ENCODE peak calls at places on chromosomes 13 and 19, in four cellular contexts. I, F, D and N are unnamed samples.

GRCh38 chr19:49847731-49848696 is 2.9 kb upstream of the PTOV1 start:
- DNase-seq in I (peak), F (no peak), D (no peak), N (no peak)

GRCh38 chr13:48585456-48585840 is 52.6 kb upstream of the RCBTB2 start:
- DNase-seq in I (no peak), F (no peak), D (no peak), N (no peak)

GRCh38 chr13:27450921-27451461 is 627 bp upstream of the MTIF3 start:
- DNase-seq in I (peak), F (no peak), D (no peak), N (peak)

GRCh38 chr13:98171806-98172569 is 5.1 kb downstream of the RNF113B start:
- DNase-seq in I (peak), F (no peak), D (no peak), N (peak)

GRCh38 chr19:47005873-47006272 is 13.8 kb upstream of the NPAS1 start:
- DNase-seq in I (no peak), F (peak), D (no peak), N (peak)

GRCh38 chr19:35712910-35713845 is 4.6 kb upstream of the KMT2B start:
- DNase-seq in I (no peak), F (no peak), D (no peak), N (no peak)

GRCh38 chr19:10419646-10420443 is 493 bp upstream of the PDE4A start:
- DNase-seq in I (peak), F (peak), D (peak), N (peak)

GRCh38 chr19:48443262-48443661 is 2.5 kb upstream of the GRWD1 start:
- DNase-seq in I (no peak), F (no peak), D (no peak), N (no peak)

GRCh38 chr19:40465025-40465780 is at the start of gene BLVRB:
- DNase-seq in I (peak), F (no peak), D (no peak), N (no peak)

GRCh38 chr19:49119411-49120324 is at the start of gene PPFIA3:
- DNase-seq in I (peak), F (peak), D (no peak), N (peak)

GRCh38 chr13:30864352-30865130 is 41.5 kb upstream of the MEDAG start:
- DNase-seq in I (peak), F (no peak), D (no peak), N (peak)

GRCh38 chr19:6452899-6453298 is 6.7 kb downstream of the SLC25A23 start:
- DNase-seq in I (no peak), F (no peak), D (no peak), N (no peak)

GRCh38 chr19:10641248-10641647 is 12.9 kb upstream of the ILF3 start:
- DNase-seq in I (no peak), F (no peak), D (no peak), N (no peak)

GRCh38 chr19:45492627-45493470 is 4.0 kb downstream of the RTN2 start:
- DNase-seq in I (peak), F (peak), D (no peak), N (peak)

GRCh38 chr19:14770944-14771839 is 7.2 kb downstream of the ADGRE2 start:
- DNase-seq in I (no peak), F (peak), D (no peak), N (no peak)

GRCh38 chr13:71759506-71760225 is 107.3 kb downstream of the DACH1 start:
- DNase-seq in I (no peak), F (peak), D (peak), N (peak)

GRCh38 chr13:50228527-50228926 is 213.3 kb downstream of the KCNRG start:
- DNase-seq in I (no peak), F (no peak), D (no peak), N (no peak)

GRCh38 chr13:50225188-50226155 is 210.2 kb downstream of the KCNRG start:
- DNase-seq in I (no peak), F (no peak), D (no peak), N (no peak)

GRCh38 chr13:50227356-50227755 is 212.1 kb downstream of the KCNRG start:
- DNase-seq in I (no peak), F (no peak), D (no peak), N (no peak)

GRCh38 chr13:50224534-50224933 is 209.3 kb downstream of the KCNRG start:
- DNase-seq in I (peak), F (no peak), D (no peak), N (no peak)

DNA sequence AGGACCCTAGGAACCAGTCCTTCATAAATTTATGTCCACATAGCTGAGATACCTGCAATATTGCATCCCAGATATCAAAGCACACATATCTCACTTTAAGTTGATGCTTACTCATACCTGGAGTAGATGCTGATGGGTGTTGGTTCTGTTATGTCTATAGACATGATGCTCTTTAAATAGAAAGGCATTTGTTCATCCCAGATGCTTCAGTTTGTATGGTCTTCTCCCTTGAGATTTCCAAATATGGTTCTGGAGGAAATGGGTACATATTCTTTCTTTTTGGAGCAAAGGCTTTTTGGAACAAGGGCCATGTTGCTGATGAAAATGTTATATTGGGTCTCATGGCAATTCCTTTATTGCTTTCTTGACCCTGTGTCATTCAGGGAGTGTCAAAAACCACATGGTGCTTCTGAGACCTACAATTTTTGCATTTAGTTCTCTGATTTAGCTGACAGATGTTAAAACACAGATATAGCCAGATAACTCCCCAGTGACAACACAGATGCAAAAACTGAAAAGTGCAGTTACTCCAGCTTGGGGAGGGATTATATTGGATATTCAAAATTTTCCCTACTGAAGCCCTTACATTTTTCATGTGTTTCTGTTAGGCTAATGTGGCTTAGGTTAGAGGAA is 211.4 kb downstream of the KCNRG start:
- DNase-seq in I (no peak), F (no peak), D (no peak), N (no peak)
- H3K56ac ChIP-seq in I (no peak), F (no peak), D (no peak), N (no peak)

DNA sequence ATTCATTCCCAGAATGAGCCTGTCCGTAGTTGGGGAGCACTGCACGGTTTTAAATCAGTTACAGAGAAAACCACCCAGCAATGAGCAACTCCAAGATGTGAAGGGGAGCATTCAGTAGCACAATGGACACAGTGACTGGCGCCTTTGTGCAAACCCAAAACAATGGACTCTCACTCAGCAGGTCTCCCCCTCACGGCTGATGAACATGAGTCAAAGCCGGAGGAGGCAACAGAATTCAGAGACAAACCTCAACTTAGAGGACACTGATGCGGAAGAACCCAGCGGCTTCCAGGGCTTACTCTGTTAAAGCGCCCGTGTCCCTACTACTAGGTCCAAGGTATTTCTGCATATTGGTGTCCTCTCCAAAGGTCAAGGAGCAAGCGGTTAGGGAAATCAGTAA is 17.7 kb downstream of the PLEKHF1 start:
- DNase-seq in I (no peak), F (no peak), D (no peak), N (no peak)
- H3K56ac ChIP-seq in I (no peak), F (no peak), D (no peak), N (no peak)

GRCh38 chr19:39187552-39187943 is 9.2 kb upstream of the NCCRP1 start:
- DNase-seq in I (no peak), F (no peak), D (no peak), N (no peak)
- H3K56ac ChIP-seq in I (no peak), F (no peak), D (no peak), N (peak)

DNA sequence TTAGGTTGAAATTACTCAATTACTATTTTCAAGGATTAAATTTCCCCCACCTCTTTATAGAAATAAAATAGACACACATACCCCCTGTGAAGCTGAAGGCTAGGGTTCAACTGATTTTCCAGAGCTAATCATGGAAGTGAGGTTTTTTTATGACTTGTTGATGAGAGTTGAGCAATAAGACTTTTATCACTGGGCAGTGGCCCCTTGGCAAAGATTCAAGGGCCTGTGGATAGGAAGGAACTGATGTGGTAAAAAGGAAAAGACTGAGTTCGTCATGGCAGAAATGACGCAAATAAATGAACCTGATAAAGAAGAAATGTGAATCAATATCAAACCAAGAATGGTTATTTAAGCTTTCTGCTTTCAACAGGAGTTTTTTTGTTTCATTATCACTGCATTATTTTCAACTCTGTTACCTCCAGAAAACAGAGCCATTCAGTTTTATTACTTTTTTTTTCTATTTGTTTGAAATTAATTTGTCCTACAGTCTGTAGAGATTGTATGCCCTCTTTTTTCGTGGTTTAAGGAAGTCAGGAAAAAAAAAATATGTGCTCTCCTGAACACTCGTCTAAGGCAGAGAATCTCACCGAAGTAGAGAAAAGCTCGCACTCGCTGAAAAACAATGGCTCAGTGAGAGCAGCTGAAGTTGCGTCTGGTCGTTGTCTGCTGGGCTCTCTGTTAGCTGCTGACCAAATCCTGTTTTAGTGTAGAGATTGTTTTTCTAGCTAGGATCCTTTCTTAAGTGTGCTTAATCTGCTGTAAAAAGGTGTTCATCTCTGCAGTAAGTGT is 38.9 kb downstream of the STOML3 start:
- DNase-seq in I (no peak), F (no peak), D (no peak), N (no peak)
- H3K56ac ChIP-seq in I (no peak), F (no peak), D (no peak), N (no peak)